ENCODE peak calls at places on chromosomes 13 and 19, in five cellular contexts. J is type B pancreatic cell; W is heart right ventricle; N is AG08395; U is stimulated activated CD8-positive, alpha-beta memory T cell treated with anti-CD3 and anti-CD28 coated beads, Interleukin-7, amount 100 ng/mL, for 24 hours. S is an unnamed sample.

GRCh38 chr19:55305491-55305890 is 19.6 kb downstream of the TMEM150B start:
- DNase-seq in J (no peak), W (peak), N (peak), U (no peak), S (peak)

GRCh38 chr13:65330287-65330686 is 1899.8 kb downstream of the PCDH9 start:
- DNase-seq in J (no peak), W (no peak), N (no peak), U (no peak), S (no peak)

GRCh38 chr13:48507024-48507423 is 25.9 kb downstream of the RCBTB2 start:
- DNase-seq in J (no peak), W (no peak), N (no peak), U (no peak), S (no peak)

GRCh38 chr19:16661480-16662034 is 618 bp downstream of the TMEM38A start:
- DNase-seq in J (no peak), W (peak), N (no peak), U (no peak), S (peak)

GRCh38 chr19:44943801-44944249 is 1.8 kb downstream of the APOC4 start:
- DNase-seq in J (no peak), W (peak), N (peak), U (no peak), S (no peak)

GRCh38 chr13:74132152-74132767 is 1.9 kb downstream of the KLF12 start:
- DNase-seq in J (no peak), W (no peak), N (no peak), U (no peak), S (no peak)

GRCh38 chr19:50557009-50557613 is 11.1 kb downstream of the LRRC4B start:
- DNase-seq in J (no peak), W (no peak), N (no peak), U (no peak), S (no peak)

GRCh38 chr13:113904411-113904810 is 40.5 kb upstream of the GAS6 start:
- DNase-seq in J (peak), W (peak), N (no peak), U (no peak), S (no peak)

GRCh38 chr19:16896913-16897571 is 8.2 kb downstream of the F2RL3 start:
- DNase-seq in J (peak), W (peak), N (peak), U (peak), S (peak)

GRCh38 chr19:35478794-35479193 is 11.5 kb downstream of the KRTDAP start:
- DNase-seq in J (no peak), W (no peak), N (no peak), U (no peak), S (no peak)

GRCh38 chr13:40484981-40485380 is 181.5 kb downstream of the FOXO1 start:
- DNase-seq in J (no peak), W (no peak), N (no peak), U (no peak), S (no peak)

GRCh38 chr19:45881909-45882528 is 3.9 kb downstream of the IRF2BP1 start:
- DNase-seq in J (no peak), W (no peak), N (no peak), U (no peak), S (no peak)

GRCh38 chr13:50319603-50320296 is 304.5 kb downstream of the KCNRG start:
- DNase-seq in J (no peak), W (peak), N (peak), U (no peak), S (no peak)